ENCODE peak calls at places on chromosomes 5 and 9, in seven cellular contexts. U is head of caudate nucleus, H is cardiac fibroblast, B is GM13976, L is NCI-H1092, X is T-helper 2 cell, A is PC-9. I is an unnamed sample.
A peak's percentile ranks its signal among the peaks of the same experiment; 100 is the strongest.

GRCh38 chr9:132458432-132458831 is 48.4 kb downstream of the CFAP77 start:
- DNase-seq in A (no peak), U (no peak), X (no peak), L (no peak), H (no peak), B (no peak), I (no peak)

GRCh38 chr5:150209020-150209635 is 19.3 kb downstream of the SLC6A7 start:
- DNase-seq in H (peak; percentile 66), X (no peak), B (no peak), U (no peak), L (no peak), A (peak; percentile 83), I (no peak)

GRCh38 chr9:92963831-92964606 is 16.7 kb downstream of the FGD3 start:
- DNase-seq in U (no peak), A (no peak), L (no peak), H (no peak), B (peak; percentile 74), X (no peak), I (no peak)

GRCh38 chr5:91252916-91253315 is 130.2 kb downstream of the ARRDC3 start:
- DNase-seq in X (no peak), A (no peak), B (no peak), H (no peak), U (no peak), L (no peak), I (no peak)

GRCh38 chr9:70060883-70061507 is 17.3 kb downstream of the MAMDC2 start:
- DNase-seq in L (no peak), B (no peak), U (no peak), H (no peak), A (no peak), X (no peak), I (no peak)

GRCh38 chr5:132666310-132667123 is 7.3 kb upstream of the IL4 start:
- DNase-seq in U (no peak), A (no peak), L (no peak), H (no peak), B (no peak), X (no peak), I (no peak)

GRCh38 chr9:113634597-113635515 is 171.3 kb downstream of the RGS3 start:
- DNase-seq in A (no peak), U (peak; percentile 10), X (no peak), H (no peak), L (no peak), B (no peak), I (no peak)

GRCh38 chr9:103649086-103649485 is 445.0 kb upstream of the SMC2 start:
- DNase-seq in L (no peak), U (no peak), B (no peak), A (no peak), X (no peak), H (no peak), I (no peak)

GRCh38 chr5:19564036-19564435 is 424.0 kb downstream of the CDH18 start:
- DNase-seq in U (no peak), B (no peak), H (no peak), X (no peak), L (no peak), A (peak; percentile 12), I (no peak)

GRCh38 chr5:133781446-133781845 is 169.1 kb upstream of the FSTL4 start:
- DNase-seq in L (no peak), H (no peak), U (no peak), X (no peak), A (no peak), B (no peak), I (no peak)

GRCh38 chr9:21813575-21814473 is 11.4 kb downstream of the MTAP start:
- DNase-seq in L (peak; percentile 71), H (peak; percentile 89), U (no peak), A (peak; percentile 42), X (no peak), B (peak; percentile 56), I (no peak)